ENCODE peak calls at places on chromosomes 3 and 15, in five cellular contexts. O is stimulated activated CD4-positive, alpha-beta T cell treated with anti-CD3 and anti-CD28 coated beads, Interleukin-2, amount 100 ng/mL, for 48 hours; L is NCI-H510A; H is bronchial epithelial cell; S is aorta. X is an unnamed sample.

GRCh38 chr15:76433798-76434400 is 97.3 kb downstream of the ISL2 start:
- DNase-seq in H (no peak), L (no peak), O (no peak), S (no peak), X (no peak)

GRCh38 chr3:158731938-158732855 is at the start of gene RARRES1:
- DNase-seq in L (peak), O (peak), H (peak), S (peak), X (no peak)

GRCh38 chr15:67521770-67522568 is 1.0 kb downstream of the C15orf61 start:
- DNase-seq in H (peak), O (no peak), L (no peak), S (no peak), X (no peak)

GRCh38 chr15:92393287-92393993 is at the start of gene ST8SIA2:
- DNase-seq in H (no peak), S (no peak), O (no peak), L (no peak), X (no peak)

GRCh38 chr3:155394240-155394639 is 100.8 kb upstream of the STRIT1 start:
- DNase-seq in L (no peak), H (no peak), O (no peak), S (no peak), X (no peak)

GRCh38 chr15:98853161-98853560 is 154.4 kb downstream of the PGPEP1L start:
- DNase-seq in O (peak), S (peak), H (peak), L (peak), X (peak)

GRCh38 chr3:42663581-42664442 is 10.3 kb downstream of the ZBTB47 start:
- DNase-seq in S (no peak), O (no peak), L (no peak), H (no peak), X (no peak)

GRCh38 chr15:98085003-98085639 is 124.6 kb downstream of the ARRDC4 start:
- DNase-seq in O (peak), L (no peak), S (no peak), H (peak), X (peak)

GRCh38 chr3:187662848-187663407 is 7.3 kb downstream of the SST start:
- DNase-seq in L (no peak), S (no peak), O (no peak), H (no peak), X (no peak)